ENCODE peak calls at places on chromosomes 12 and 14, in five cellular contexts. Z, H, X, I and S are unnamed samples.

GRCh38 chr12:13142747-13143146 is 39.3 kb upstream of the GSG1 start:
- DNase-seq in I (no peak), X (no peak), Z (no peak), H (no peak), S (no peak)

GRCh38 chr14:63248211-63248610 is 44.0 kb downstream of the RHOJ start:
- DNase-seq in X (peak), Z (no peak), H (no peak), I (no peak), S (no peak)

GRCh38 chr14:102479107-102479506 is 30.5 kb downstream of the ANKRD9 start:
- DNase-seq in Z (no peak), H (no peak), I (no peak), X (no peak), S (no peak)

GRCh38 chr14:75999511-76000190 is 14.1 kb downstream of the IFT43 start:
- DNase-seq in Z (no peak), I (no peak), X (peak), H (no peak), S (no peak)

GRCh38 chr12:71849109-71849851 is 9.7 kb downstream of the TBC1D15 start:
- DNase-seq in H (no peak), X (no peak), Z (no peak), I (no peak), S (no peak)

GRCh38 chr14:63910593-63911363 is 58.0 kb downstream of the SYNE2 start:
- DNase-seq in H (no peak), X (peak), Z (no peak), I (no peak), S (peak)

GRCh38 chr14:102352213-102352612 is 10.5 kb downstream of the CINP start:
- DNase-seq in I (no peak), Z (no peak), H (no peak), X (no peak), S (no peak)

GRCh38 chr12:124658302-124658701 is 90.9 kb upstream of the NCOR2 start:
- DNase-seq in I (no peak), H (no peak), Z (no peak), X (no peak), S (no peak)

GRCh38 chr12:23550753-23551152 is 398.7 kb downstream of the SOX5 start:
- DNase-seq in I (no peak), H (no peak), Z (no peak), X (no peak), S (no peak)

GRCh38 chr14:79668941-79669340 is 542.4 kb downstream of the DIO2 start:
- DNase-seq in X (no peak), H (no peak), Z (no peak), I (no peak), S (no peak)

GRCh38 chr14:44699391-44699790 is 192.3 kb upstream of the FSCB start:
- DNase-seq in X (no peak), H (no peak), I (no peak), Z (no peak), S (no peak)

GRCh38 chr12:102095677-102096263 is 24.1 kb downstream of the NUP37 start:
- DNase-seq in I (no peak), H (no peak), X (peak), Z (no peak), S (peak)

GRCh38 chr14:90444077-90444696 is 47.4 kb downstream of the CALM1 start:
- DNase-seq in Z (no peak), H (no peak), X (no peak), I (no peak), S (peak)

GRCh38 chr14:68232643-68233055 is 413.1 kb downstream of the RAD51B start:
- DNase-seq in I (peak), H (peak), Z (peak), X (peak), S (peak)

GRCh38 chr14:64196668-64197411 is 97.3 kb downstream of the ESR2 start:
- DNase-seq in H (no peak), Z (peak), X (peak), I (no peak), S (peak)

GRCh38 chr12:18339633-18340032 is 78.3 kb downstream of the PIK3C2G start:
- DNase-seq in I (no peak), H (no peak), X (no peak), Z (no peak), S (no peak)

GRCh38 chr14:22508662-22509035 is 80.4 kb downstream of the DAD1 start:
- DNase-seq in Z (no peak), I (no peak), X (no peak), H (no peak), S (no peak)

GRCh38 chr12:53071591-53072551 is 7.3 kb downstream of the SPRYD3 start:
- DNase-seq in Z (peak), I (no peak), H (peak), X (peak), S (no peak)

GRCh38 chr12:120199595-120200306 is 1.2 kb downstream of the RPLP0 start:
- DNase-seq in H (no peak), Z (no peak), X (peak), I (no peak), S (peak)

GRCh38 chr14:25800841-25801240 is 750.9 kb upstream of the STXBP6 start:
- DNase-seq in I (no peak), Z (no peak), X (no peak), H (no peak), S (no peak)

GRCh38 chr12:50120521-50120920 is 8.5 kb downstream of the COX14 start:
- DNase-seq in H (no peak), Z (no peak), I (no peak), X (no peak), S (no peak)

GRCh38 chr14:72801381-72801812 is 92.5 kb downstream of the DPF3 start:
- DNase-seq in X (peak), I (peak), H (no peak), Z (no peak), S (peak)

GRCh38 chr14:54502602-54503001 is 7.1 kb upstream of the CGRRF1 start:
- DNase-seq in I (no peak), H (no peak), Z (no peak), X (no peak), S (no peak)

GRCh38 chr12:724194-724855 is 28.1 kb upstream of the WNK1 start:
- DNase-seq in I (no peak), H (no peak), X (no peak), Z (no peak), S (no peak)

GRCh38 chr12:1234073-1234472 is 243.1 kb downstream of the ERC1 start:
- DNase-seq in X (peak), H (no peak), Z (no peak), I (peak), S (peak)

GRCh38 chr12:80553316-80553715 is 109.3 kb downstream of the PTPRQ start:
- DNase-seq in H (no peak), I (peak), X (peak), Z (no peak), S (peak)

GRCh38 chr12:64931981-64932380 is 107.5 kb downstream of the TBC1D30 start:
- DNase-seq in Z (no peak), X (no peak), I (no peak), H (no peak), S (no peak)

GRCh38 chr14:77508249-77508648 is 9.6 kb upstream of the ISM2 start:
- DNase-seq in Z (no peak), H (no peak), I (no peak), X (peak), S (peak)

GRCh38 chr12:109991586-109991985 is 4.6 kb downstream of the GIT2 start:
- DNase-seq in H (no peak), Z (no peak), I (no peak), X (no peak), S (no peak)

GRCh38 chr12:54052745-54053624 is 650 bp upstream of the HOXC4 start:
- DNase-seq in Z (peak), I (no peak), X (no peak), H (no peak), S (peak)

GRCh38 chr12:86860804-86861203 is 604.6 kb upstream of the MGAT4C start:
- DNase-seq in Z (no peak), H (no peak), X (no peak), I (no peak), S (no peak)
- H3K4me3 ChIP-seq in Z (no peak), H (no peak), X (no peak), I (no peak), S (no peak)

GRCh38 chr12:29640589-29641345 is 143.0 kb downstream of the TMTC1 start:
- DNase-seq in X (peak), I (no peak), Z (no peak), H (no peak), S (peak)
- TF ChIP-seq CTCF in X (peak), I (no peak), Z (no peak), H (no peak), S (peak)

DNA sequence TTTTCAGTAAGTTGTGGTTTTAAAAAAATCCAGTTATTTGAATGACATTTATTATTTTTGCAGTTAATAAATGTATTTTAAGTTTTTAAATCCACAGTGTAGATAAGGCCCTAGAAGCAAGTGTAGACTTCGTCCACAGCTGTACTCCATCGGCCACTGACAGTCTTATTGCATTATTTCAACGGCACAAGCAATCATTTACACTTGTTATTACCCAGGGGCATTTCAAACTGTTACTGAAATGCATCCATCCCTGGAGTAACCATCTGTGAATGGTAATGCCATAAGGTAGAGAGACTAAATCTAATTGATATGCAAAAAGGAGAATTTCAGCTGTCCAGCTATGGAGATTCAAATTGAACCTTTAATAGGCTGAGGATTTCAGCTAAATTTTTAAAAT is 48.4 kb downstream of the BICD1 start:
- DNase-seq in H (no peak), Z (no peak), I (no peak), X (no peak), S (peak)
- H3K4me3 ChIP-seq in H (no peak), Z (no peak), I (no peak), X (no peak), S (no peak)

GRCh38 chr12:44504799-44505198 is 371.3 kb downstream of the NELL2 start:
- DNase-seq in X (no peak), H (no peak), Z (no peak), I (no peak), S (no peak)
- TF ChIP-seq CTCF in X (no peak), H (no peak), Z (no peak), I (no peak), S (no peak)

GRCh38 chr12:93743229-93743998 is 66.2 kb downstream of the CRADD start:
- DNase-seq in X (no peak), Z (no peak), I (no peak), H (no peak), S (no peak)

GRCh38 chr12:93742086-93742934 is 65.1 kb downstream of the CRADD start:
- DNase-seq in H (peak), Z (peak), I (peak), X (peak), S (peak)

GRCh38 chr12:93743999-93744689 is 67.0 kb downstream of the CRADD start:
- DNase-seq in X (no peak), I (no peak), H (no peak), Z (no peak), S (no peak)

GRCh38 chr12:93740721-93741120 is 63.5 kb downstream of the CRADD start:
- DNase-seq in H (no peak), X (peak), Z (no peak), I (no peak), S (peak)

DNA sequence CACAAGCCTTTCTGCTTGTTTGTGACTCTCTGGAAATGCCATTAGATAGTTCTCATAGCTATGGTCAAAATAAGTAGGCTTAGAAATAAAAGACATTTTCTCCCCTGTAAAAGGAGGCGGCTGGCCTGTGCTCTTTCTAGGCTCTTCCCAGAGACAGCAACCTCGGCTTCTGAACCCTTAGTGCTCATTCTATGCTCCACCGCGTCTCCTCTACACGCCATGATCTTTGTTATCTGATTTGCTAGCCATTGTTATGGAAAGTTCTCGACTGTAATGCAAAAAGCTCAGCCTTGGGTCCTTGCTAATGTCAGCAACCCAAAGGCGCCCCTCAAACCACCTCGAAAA is 64.5 kb downstream of the CRADD start:
- DNase-seq in I (no peak), H (no peak), X (no peak), Z (no peak), S (peak)
- H3K4me3 ChIP-seq in I (peak), H (peak), X (peak), Z (peak), S (peak)

GRCh38 chr14:81301371-81301770 is 80.6 kb upstream of the GTF2A1 start:
- DNase-seq in X (no peak), I (no peak), H (no peak), Z (no peak), S (no peak)

GRCh38 chr14:81303258-81303935 is 82.6 kb upstream of the GTF2A1 start:
- DNase-seq in I (no peak), X (no peak), Z (peak), H (peak), S (no peak)

GRCh38 chr14:81301813-81302212 is 81.1 kb upstream of the GTF2A1 start:
- DNase-seq in I (no peak), X (no peak), H (no peak), Z (no peak), S (no peak)

GRCh38 chr14:81305743-81306142 is 85.0 kb upstream of the GTF2A1 start:
- DNase-seq in Z (no peak), I (no peak), X (no peak), H (no peak), S (no peak)

DNA sequence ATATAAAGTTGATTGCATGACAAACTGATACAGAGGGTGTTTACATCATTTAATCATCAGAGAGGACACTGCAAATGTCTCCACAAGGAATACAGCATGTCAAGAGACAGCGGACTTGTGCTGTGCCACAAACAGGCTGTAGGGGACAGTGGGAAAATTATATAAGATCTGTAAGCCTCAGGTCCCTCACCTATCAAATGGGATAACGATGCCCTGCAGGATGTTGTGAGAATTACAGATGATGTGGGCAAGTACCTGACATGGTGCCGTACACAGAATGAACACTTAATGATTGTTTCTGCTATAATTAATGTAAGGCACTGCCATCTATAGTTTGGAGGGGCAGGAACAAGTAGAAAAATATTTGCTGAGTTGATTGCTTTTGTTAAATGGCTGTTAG is 81.9 kb upstream of the GTF2A1 start:
- DNase-seq in H (no peak), X (no peak), Z (no peak), I (no peak), S (no peak)
- TF ChIP-seq CTCF in H (peak), X (no peak), Z (no peak), I (no peak), S (no peak)

GRCh38 chr14:38255408-38255672 is 553 bp downstream of the CLEC14A start:
- DNase-seq in I (no peak), X (no peak), Z (no peak), H (no peak), S (no peak)
- H3K4me3 ChIP-seq in I (peak), X (peak), Z (peak), H (peak), S (peak)

GRCh38 chr12:121579190-121579791 is 1.5 kb downstream of the KDM2B start:
- DNase-seq in X (peak), I (no peak), Z (peak), H (peak), S (no peak)

GRCh38 chr12:121579981-121580868 is 598 bp downstream of the KDM2B start:
- DNase-seq in I (no peak), Z (peak), H (peak), X (peak), S (peak)

GRCh38 chr12:121580959-121581680 is at the start of gene KDM2B:
- DNase-seq in X (peak), Z (peak), H (peak), I (no peak), S (peak)

GRCh38 chr12:121582583-121583333 is 1.9 kb upstream of the KDM2B start:
- DNase-seq in H (no peak), I (no peak), X (peak), Z (no peak), S (no peak)

DNA sequence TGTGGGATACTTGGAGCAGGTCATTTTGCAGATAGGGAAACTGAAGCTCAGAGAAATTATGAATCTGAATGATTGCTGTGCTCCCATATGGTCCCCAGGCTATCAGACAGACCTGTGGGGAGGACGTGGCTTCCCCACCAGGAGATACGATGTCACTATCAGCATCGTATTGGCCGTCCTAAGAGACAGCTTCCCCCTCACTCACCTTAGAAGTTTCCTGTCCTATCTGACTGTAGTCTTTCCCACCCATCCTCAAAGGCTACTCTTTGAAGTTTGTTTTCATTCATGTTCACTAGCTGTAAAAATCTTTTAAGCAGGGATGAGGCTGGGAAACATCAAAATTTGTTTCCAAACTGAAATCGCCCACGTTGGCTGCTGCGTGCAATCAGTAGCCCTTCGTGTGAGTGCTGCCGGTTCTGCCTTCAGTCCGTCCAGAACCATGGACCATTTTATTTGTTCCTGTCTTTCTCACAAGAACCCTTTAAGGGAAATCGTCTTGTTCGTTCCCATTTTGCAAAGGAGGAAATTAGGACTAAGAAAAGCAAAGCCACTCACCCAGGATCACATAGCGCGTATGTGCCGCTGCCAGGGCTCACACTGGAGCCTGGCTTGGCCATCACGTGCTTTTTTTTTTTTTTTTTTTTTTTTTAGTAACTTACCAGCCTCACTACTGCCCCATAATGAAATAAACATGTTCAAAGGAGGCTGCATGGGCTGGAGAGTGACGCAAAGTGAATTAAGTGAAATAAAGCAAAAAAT is 1.0 kb upstream of the KDM2B start:
- DNase-seq in H (peak), I (no peak), Z (peak), X (peak), S (peak)
- TF ChIP-seq CTCF in H (no peak), I (no peak), Z (no peak), X (no peak), S (no peak)

GRCh38 chr14:69880851-69881250 is 1.6 kb downstream of the SMOC1 start:
- DNase-seq in X (no peak), H (no peak), Z (no peak), I (no peak), S (no peak)
- H3K4me3 ChIP-seq in X (no peak), H (no peak), Z (no peak), I (no peak), S (no peak)

GRCh38 chr14:99034711-99035171 is 237.3 kb downstream of the BCL11B start:
- DNase-seq in H (no peak), X (no peak), Z (no peak), I (no peak), S (no peak)
- TF ChIP-seq CTCF in H (no peak), X (no peak), Z (no peak), I (no peak), S (no peak)